ENCODE peak calls at places on chromosome 11, in nine cellular contexts. Q is nephron progenitor cell; W is naive thymus-derived CD4-positive, alpha-beta T cell; Y is retina; C is NCI-H2081; J is CD4-positive, alpha-beta memory T cell; A is substantia nigra; S is NCI-H1105 treated with DMSO at 0.1 percent for 48 hours; I is NCI-H2029. E is an unnamed sample.

GRCh38 chr11:120590472-120590871 is 78.9 kb downstream of the GRIK4 start:
- DNase-seq in Q (no peak), W (no peak), Y (no peak), C (no peak), J (no peak), A (no peak), S (no peak), I (no peak), E (peak)

GRCh38 chr11:93329936-93330445 is 551 bp upstream of the DEUP1 start:
- DNase-seq in Q (peak), W (no peak), Y (peak), C (peak), J (no peak), A (no peak), S (peak), I (peak), E (no peak)

GRCh38 chr11:116507849-116508695 is 264.7 kb downstream of the BUD13 start:
- DNase-seq in Q (no peak), W (no peak), Y (no peak), C (no peak), J (no peak), A (no peak), S (no peak), I (no peak), E (no peak)

GRCh38 chr11:9015677-9016076 is 11.9 kb upstream of the NRIP3 start:
- DNase-seq in Q (peak), W (peak), Y (peak), C (peak), J (peak), A (no peak), S (peak), I (peak), E (peak)

GRCh38 chr11:125701858-125702621 is 21.4 kb upstream of the ACRV1 start:
- DNase-seq in Q (no peak), W (no peak), Y (no peak), C (no peak), J (no peak), A (no peak), S (no peak), I (no peak), E (no peak)

GRCh38 chr11:73072935-73073481 is 69.1 kb downstream of the FCHSD2 start:
- DNase-seq in Q (no peak), W (no peak), Y (no peak), C (peak), J (peak), A (no peak), S (no peak), I (peak), E (peak)

GRCh38 chr11:120712862-120713770 is 201.6 kb downstream of the GRIK4 start:
- DNase-seq in Q (no peak), W (no peak), Y (no peak), C (no peak), J (no peak), A (no peak), S (no peak), I (no peak), E (no peak)

GRCh38 chr11:43585877-43586608 is 94.5 kb upstream of the HSD17B12 start:
- DNase-seq in Q (no peak), W (no peak), Y (no peak), C (no peak), J (no peak), A (no peak), S (no peak), I (no peak), E (no peak)

GRCh38 chr11:134037093-134037908 is 31.6 kb upstream of the JAM3 start:
- DNase-seq in Q (peak), W (peak), Y (peak), C (peak), J (peak), A (no peak), S (peak), I (peak), E (peak)

GRCh38 chr11:58924230-58924629 is 15.1 kb upstream of the GLYATL1 start:
- DNase-seq in Q (no peak), W (no peak), Y (no peak), C (peak), J (no peak), A (no peak), S (no peak), I (peak), E (no peak)

GRCh38 chr11:28627690-28628255 is 519.6 kb downstream of the METTL15 start:
- DNase-seq in Q (no peak), W (no peak), Y (peak), C (no peak), J (no peak), A (no peak), S (peak), I (no peak), E (no peak)

GRCh38 chr11:1125803-1126202 is 31.9 kb upstream of the MUC5AC start:
- DNase-seq in Q (no peak), W (no peak), Y (no peak), C (no peak), J (no peak), A (no peak), S (no peak), I (no peak), E (no peak)

GRCh38 chr11:76669901-76670474 is 559 bp downstream of the LRRC32 start:
- DNase-seq in Q (peak), W (no peak), Y (no peak), C (no peak), J (no peak), A (no peak), S (no peak), I (no peak), E (peak)

GRCh38 chr11:67355023-67355793 is 1.9 kb upstream of the POLD4 start:
- DNase-seq in Q (peak), W (no peak), Y (no peak), C (no peak), J (no peak), A (no peak), S (no peak), I (no peak), E (no peak)

GRCh38 chr11:7844986-7845385 is 48.2 kb upstream of the OR5P2 start:
- DNase-seq in Q (no peak), W (no peak), Y (no peak), C (no peak), J (no peak), A (no peak), S (no peak), I (no peak), E (no peak)

GRCh38 chr11:59812220-59812619 is 1.6 kb upstream of the MRPL16 start:
- DNase-seq in Q (no peak), W (no peak), Y (no peak), C (no peak), J (no peak), A (no peak), S (no peak), I (no peak), E (no peak)

GRCh38 chr11:68468217-68468828 is 7.8 kb downstream of the PPP6R3 start:
- DNase-seq in Q (no peak), W (no peak), Y (no peak), C (no peak), J (no peak), A (no peak), S (no peak), I (no peak), E (no peak)

GRCh38 chr11:61329871-61330270 is 3.0 kb downstream of the DDB1 start:
- DNase-seq in Q (no peak), W (no peak), Y (no peak), C (no peak), J (no peak), A (no peak), S (no peak), I (no peak), E (no peak)

GRCh38 chr11:121555172-121555571 is 102.4 kb upstream of the SORL1-AS1 start:
- DNase-seq in Q (no peak), W (no peak), Y (no peak), C (peak), J (no peak), A (no peak), S (peak), I (peak), E (no peak)

GRCh38 chr11:111604392-111605009 is 2.3 kb downstream of the SIK2 start:
- DNase-seq in Q (peak), W (no peak), Y (peak), C (peak), J (peak), A (no peak), S (peak), I (peak), E (peak)

GRCh38 chr11:8004008-8004407 is 16.9 kb downstream of the EIF3F start:
- DNase-seq in Q (no peak), W (no peak), Y (no peak), C (no peak), J (no peak), A (no peak), S (no peak), I (no peak), E (no peak)

GRCh38 chr11:69683764-69684333 is 8.7 kb upstream of the LTO1 start:
- DNase-seq in Q (peak), W (no peak), Y (no peak), C (peak), J (no peak), A (no peak), S (no peak), I (no peak), E (peak)

GRCh38 chr11:131099013-131099412 is 182.7 kb upstream of the SNX19 start:
- DNase-seq in Q (no peak), W (no peak), Y (no peak), C (no peak), J (no peak), A (no peak), S (no peak), I (no peak), E (no peak)

GRCh38 chr11:108713076-108713790 is 48.4 kb downstream of the DDX10 start:
- DNase-seq in Q (no peak), W (no peak), Y (no peak), C (no peak), J (no peak), A (no peak), S (no peak), I (no peak), E (peak)

GRCh38 chr11:36500315-36500721 is 9.8 kb downstream of the TRAF6 start:
- DNase-seq in Q (no peak), W (no peak), Y (no peak), C (no peak), J (no peak), A (no peak), S (no peak), I (no peak), E (peak)

GRCh38 chr11:120052196-120052775 is 85.6 kb downstream of the TRIM29 start:
- DNase-seq in Q (no peak), W (no peak), Y (no peak), C (no peak), J (no peak), A (no peak), S (no peak), I (no peak), E (no peak)

GRCh38 chr11:10731064-10731680 is 19.9 kb upstream of the CTR9 start:
- DNase-seq in Q (no peak), W (no peak), Y (no peak), C (no peak), J (no peak), A (no peak), S (no peak), I (no peak), E (peak)

GRCh38 chr11:134531331-134532135 is 119.5 kb upstream of the B3GAT1 start:
- DNase-seq in Q (no peak), W (no peak), Y (no peak), C (no peak), J (no peak), A (no peak), S (no peak), I (no peak), E (no peak)

GRCh38 chr11:18890615-18891014 is 48.6 kb downstream of the MRGPRX1 start:
- DNase-seq in Q (no peak), W (no peak), Y (no peak), C (no peak), J (no peak), A (no peak), S (no peak), I (no peak), E (no peak)

GRCh38 chr11:109329716-109330115 is 92.3 kb upstream of the C11orf87 start:
- DNase-seq in Q (no peak), W (no peak), Y (no peak), C (no peak), J (no peak), A (no peak), S (no peak), I (no peak), E (no peak)

GRCh38 chr11:100397401-100397800 is 289.7 kb upstream of the ARHGAP42 start:
- DNase-seq in Q (no peak), W (no peak), Y (no peak), C (no peak), J (no peak), A (no peak), S (no peak), I (no peak), E (no peak)